ENCODE peak calls at places on chromosomes 16 and 17, in seven cellular contexts. One of them, this sample, is unnamed.
A peak's percentile ranks its signal among the peaks of the same experiment; 100 is the strongest.

GRCh38 chr16:14285542-14286380 is 214.6 kb downstream of the MRTFB start:
- DNase-seq in activated CD8-positive, alpha-beta memory T cell treated with anti-CD3 and anti-CD28 coated beads for 1 hour: peak; percentile 91
- DNase-seq in C1 segment of cervical spinal cord: peak; percentile 83
- DNase-seq in left ventricle myocardium inferior: peak; percentile 93
- DNase-seq in colonic mucosa: peak; percentile 94
- DNase-seq in endothelial cell: peak; percentile 97
- DNase-seq in fibroblast of the conjunctiva: peak; percentile 94
- DNase-seq in this sample: no peak

GRCh38 chr17:82238562-82239201 is 9.8 kb downstream of the SLC16A3 start:
- DNase-seq in activated CD8-positive, alpha-beta memory T cell treated with anti-CD3 and anti-CD28 coated beads for 1 hour: peak; percentile 47
- DNase-seq in C1 segment of cervical spinal cord: no peak
- DNase-seq in left ventricle myocardium inferior: peak; percentile 80
- DNase-seq in colonic mucosa: peak; percentile 93
- DNase-seq in endothelial cell: peak; percentile 3
- DNase-seq in fibroblast of the conjunctiva: peak; percentile 47
- DNase-seq in this sample: no peak

GRCh38 chr16:77945126-77945525 is 77.2 kb upstream of the CLEC3A start:
- DNase-seq in activated CD8-positive, alpha-beta memory T cell treated with anti-CD3 and anti-CD28 coated beads for 1 hour: no peak
- DNase-seq in C1 segment of cervical spinal cord: no peak
- DNase-seq in left ventricle myocardium inferior: no peak
- DNase-seq in colonic mucosa: no peak
- DNase-seq in endothelial cell: no peak
- DNase-seq in fibroblast of the conjunctiva: no peak
- DNase-seq in this sample: no peak

GRCh38 chr16:80591071-80591935 is 50.5 kb downstream of the DYNLRB2 start:
- DNase-seq in activated CD8-positive, alpha-beta memory T cell treated with anti-CD3 and anti-CD28 coated beads for 1 hour: no peak
- DNase-seq in C1 segment of cervical spinal cord: no peak
- DNase-seq in left ventricle myocardium inferior: no peak
- DNase-seq in colonic mucosa: no peak
- DNase-seq in endothelial cell: no peak
- DNase-seq in fibroblast of the conjunctiva: no peak
- DNase-seq in this sample: no peak

GRCh38 chr16:57000271-57001025 is 11.1 kb downstream of the NLRC5 start:
- DNase-seq in activated CD8-positive, alpha-beta memory T cell treated with anti-CD3 and anti-CD28 coated beads for 1 hour: no peak
- DNase-seq in C1 segment of cervical spinal cord: no peak
- DNase-seq in left ventricle myocardium inferior: peak; percentile 61
- DNase-seq in colonic mucosa: no peak
- DNase-seq in endothelial cell: no peak
- DNase-seq in fibroblast of the conjunctiva: peak; percentile 72
- DNase-seq in this sample: no peak

GRCh38 chr17:76196675-76197074 is 43.6 kb downstream of the RNF157 start:
- DNase-seq in activated CD8-positive, alpha-beta memory T cell treated with anti-CD3 and anti-CD28 coated beads for 1 hour: no peak
- DNase-seq in C1 segment of cervical spinal cord: peak; percentile 1
- DNase-seq in left ventricle myocardium inferior: peak; percentile 83
- DNase-seq in colonic mucosa: no peak
- DNase-seq in endothelial cell: no peak
- DNase-seq in fibroblast of the conjunctiva: peak; percentile 33
- DNase-seq in this sample: no peak

GRCh38 chr16:49620158-49620867 is 235.6 kb downstream of the ZNF423 start:
- DNase-seq in activated CD8-positive, alpha-beta memory T cell treated with anti-CD3 and anti-CD28 coated beads for 1 hour: no peak
- DNase-seq in C1 segment of cervical spinal cord: peak; percentile 38
- DNase-seq in left ventricle myocardium inferior: peak; percentile 84
- DNase-seq in colonic mucosa: peak; percentile 29
- DNase-seq in endothelial cell: no peak
- DNase-seq in fibroblast of the conjunctiva: no peak
- DNase-seq in this sample: no peak

GRCh38 chr16:53541326-53541725 is 38.3 kb upstream of the AKTIP start:
- DNase-seq in activated CD8-positive, alpha-beta memory T cell treated with anti-CD3 and anti-CD28 coated beads for 1 hour: no peak
- DNase-seq in C1 segment of cervical spinal cord: no peak
- DNase-seq in left ventricle myocardium inferior: no peak
- DNase-seq in colonic mucosa: no peak
- DNase-seq in endothelial cell: no peak
- DNase-seq in fibroblast of the conjunctiva: no peak
- DNase-seq in this sample: no peak

GRCh38 chr17:38584350-38584925 is 21.3 kb downstream of the SRCIN1 start:
- DNase-seq in activated CD8-positive, alpha-beta memory T cell treated with anti-CD3 and anti-CD28 coated beads for 1 hour: peak; percentile 47
- DNase-seq in C1 segment of cervical spinal cord: peak; percentile 34
- DNase-seq in left ventricle myocardium inferior: peak; percentile 56
- DNase-seq in colonic mucosa: peak; percentile 63
- DNase-seq in endothelial cell: peak; percentile 78
- DNase-seq in fibroblast of the conjunctiva: peak; percentile 29
- DNase-seq in this sample: no peak

This sample was measured in esophagus squamous epithelium.